ENCODE peak calls at places on chromosomes 5 and 9, in five cellular contexts. N is left ventricle myocardium inferior, W is LNCaP clone FGC, U is fibroblast of mammary gland, Q is PC-9. J is an unnamed sample.

GRCh38 chr9:19424176-19424779 is 15.5 kb downstream of the ACER2 start:
- DNase-seq in Q (no peak), W (no peak), N (no peak), U (peak; percentile 15), J (no peak)

GRCh38 chr5:167916706-167917105 is 374.7 kb upstream of the WWC1 start:
- DNase-seq in Q (no peak), U (peak; percentile 16), W (no peak), N (peak; percentile 19), J (no peak)

GRCh38 chr9:95854386-95855015 is 21.0 kb upstream of the ERCC6L2 start:
- DNase-seq in W (no peak), Q (no peak), N (no peak), U (peak; percentile 74), J (no peak)

GRCh38 chr5:102154291-102154690 is 141.8 kb downstream of the SLCO4C1 start:
- DNase-seq in N (no peak), Q (no peak), W (no peak), U (no peak), J (no peak)

GRCh38 chr5:95711501-95712346 is 19.4 kb upstream of the RHOBTB3 start:
- DNase-seq in W (no peak), U (no peak), Q (no peak), N (no peak), J (no peak)

GRCh38 chr9:35845824-35846771 is 17.1 kb downstream of the TMEM8B start:
- DNase-seq in U (no peak), Q (no peak), N (no peak), W (no peak), J (no peak)

GRCh38 chr5:54643679-54644078 is 126.1 kb downstream of the SNX18 start:
- DNase-seq in W (no peak), N (no peak), U (peak; percentile 90), Q (peak; percentile 12), J (no peak)

GRCh38 chr9:81984911-81985310 is 3.7 kb upstream of the SPATA31D1 start:
- DNase-seq in Q (no peak), U (peak; percentile 52), N (no peak), W (no peak), J (no peak)

GRCh38 chr9:101736723-101737122 is 1.7 kb downstream of the GRIN3A start:
- DNase-seq in Q (no peak), N (peak; percentile 20), U (peak; percentile 22), W (peak; percentile 36), J (no peak)

GRCh38 chr5:155087036-155087435 is 73.5 kb downstream of the KIF4B start:
- DNase-seq in U (peak; percentile 40), N (no peak), Q (no peak), W (no peak), J (no peak)

GRCh38 chr5:15483348-15484090 is 16.5 kb upstream of the FBXL7 start:
- DNase-seq in Q (no peak), W (peak; percentile 72), U (no peak), N (no peak), J (no peak)

GRCh38 chr5:174192103-174192655 is 146.7 kb downstream of the NSG2 start:
- DNase-seq in Q (no peak), W (no peak), N (no peak), U (no peak), J (no peak)

GRCh38 chr5:83222906-83223305 is 145.6 kb downstream of the XRCC4 start:
- DNase-seq in Q (no peak), N (no peak), U (no peak), W (no peak), J (no peak)

GRCh38 chr5:56740000-56740399 is 75.3 kb upstream of the MAP3K1 start:
- DNase-seq in N (no peak), W (no peak), U (no peak), Q (no peak), J (no peak)

GRCh38 chr5:149456597-149457392 is 77.7 kb upstream of the IL17B start:
- DNase-seq in W (no peak), N (no peak), Q (no peak), U (no peak), J (no peak)

DNA sequence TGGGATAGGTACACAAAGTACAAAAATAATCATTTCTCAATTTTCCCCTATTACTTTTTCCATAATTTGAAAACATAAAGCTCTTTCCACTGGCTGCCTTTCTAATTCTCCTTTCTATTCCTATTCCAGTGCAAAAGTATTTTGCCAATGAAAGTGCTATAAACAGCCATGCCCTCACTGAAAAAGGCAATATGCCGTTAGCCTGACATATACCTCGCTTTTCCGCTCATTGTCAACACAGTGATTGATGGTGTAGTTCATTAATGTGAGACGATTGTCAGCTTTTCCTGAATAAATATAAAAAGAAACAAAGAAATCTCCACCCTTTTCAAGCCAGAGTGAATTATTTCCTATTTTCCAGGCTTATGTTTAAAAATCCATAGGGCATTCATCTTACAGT is 97.5 kb downstream of the EBF1 start:
- DNase-seq in Q (no peak), N (no peak), W (no peak), U (no peak), J (no peak)
- H3K4me3 ChIP-seq in Q (no peak overlapping the region), N (no peak overlapping the region), W (no peak overlapping the region), U (no peak overlapping the region), J (no peak overlapping the region)

DNA sequence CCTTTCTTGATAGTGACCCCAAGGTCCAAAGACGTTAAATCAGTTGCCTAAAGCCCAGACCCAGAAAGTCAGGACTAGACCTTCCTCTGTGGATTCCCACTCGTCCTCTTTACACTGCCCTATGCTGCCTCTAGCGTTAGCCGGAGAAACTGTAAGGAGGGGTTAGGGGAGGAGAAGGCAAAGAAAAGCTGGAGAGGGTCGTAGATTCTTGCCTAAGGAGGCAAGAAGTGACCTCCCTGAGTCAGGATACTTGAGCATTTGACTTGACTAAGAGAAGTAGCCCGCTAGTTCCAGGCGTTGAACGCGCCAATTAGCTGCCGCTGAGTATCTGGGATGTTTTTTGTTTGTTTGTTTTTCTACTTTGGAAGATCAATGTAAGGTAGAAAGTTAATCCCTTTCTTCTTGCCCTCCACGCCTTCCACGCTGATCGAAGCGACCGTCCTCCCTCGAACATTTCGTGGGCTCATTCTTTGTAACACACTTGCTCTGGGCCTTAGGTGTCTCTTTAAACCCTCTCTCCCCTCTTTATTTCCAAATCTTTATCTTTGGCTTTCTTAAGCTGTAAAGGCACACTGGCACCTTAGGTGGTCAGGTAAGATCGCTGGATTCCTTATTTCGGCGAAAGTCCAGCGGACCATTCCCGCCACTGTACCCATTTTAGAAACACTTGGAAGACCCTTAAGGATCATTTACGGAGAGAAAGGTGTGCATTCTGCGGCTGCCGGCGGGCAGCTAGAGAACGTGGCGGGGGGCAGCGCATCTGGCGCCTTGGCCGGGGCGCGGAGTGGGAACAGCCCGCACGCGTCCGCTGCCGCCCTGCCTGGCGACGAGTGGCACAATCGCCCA is 5.1 kb upstream of the RGMB start:
- DNase-seq in W (no peak), Q (peak; percentile 50), U (peak; percentile 77), N (no peak), J (no peak)
- TF ChIP-seq CTCF in W (peak; percentile 80), Q (peak; percentile 86), U (peak; percentile 100), N (peak; percentile 88), J (peak; percentile 33)

GRCh38 chr9:4980046-4980727 is 4.9 kb upstream of the JAK2 start:
- DNase-seq in U (peak; percentile 11), Q (no peak), N (no peak), W (no peak), J (no peak)
- H3K4me3 ChIP-seq in U (no peak overlapping the region), Q (no peak overlapping the region), N (no peak overlapping the region), W (no peak overlapping the region), J (no peak overlapping the region)

GRCh38 chr9:114336157-114336556 is 6.5 kb downstream of the ORM2 start:
- DNase-seq in N (no peak), U (no peak), W (no peak), Q (no peak), J (no peak)
- TF ChIP-seq CTCF in N (no peak), U (no peak), W (no peak), Q (no peak), J (no peak)

GRCh38 chr5:146754621-146755020 is 123.9 kb downstream of the PPP2R2B start:
- DNase-seq in W (no peak), U (no peak), Q (no peak), N (no peak), J (no peak)
- H3K4me3 ChIP-seq in W (no peak overlapping the region), U (no peak overlapping the region), Q (no peak overlapping the region), N (no peak overlapping the region), J (no peak overlapping the region)

GRCh38 chr5:137220523-137220927 is 278.6 kb downstream of the SPOCK1 start:
- DNase-seq in N (no peak), U (peak; percentile 93), Q (peak; percentile 35), W (peak; percentile 87), J (no peak)
- TF ChIP-seq CTCF in N (peak; percentile 65), U (peak; percentile 72), Q (peak; percentile 79), W (peak; percentile 71), J (peak; percentile 52)

GRCh38 chr5:163306421-163306820 is 131.0 kb upstream of the CCNG1 start:
- DNase-seq in W (no peak), U (peak; percentile 33), N (no peak), Q (no peak), J (no peak)

GRCh38 chr5:163312598-163312997 is 124.8 kb upstream of the CCNG1 start:
- DNase-seq in W (no peak), Q (no peak), N (no peak), U (no peak), J (no peak)

GRCh38 chr5:163309850-163310365 is 127.5 kb upstream of the CCNG1 start:
- DNase-seq in N (no peak), Q (no peak), U (no peak), W (no peak), J (no peak)

GRCh38 chr5:163305655-163306054 is 131.7 kb upstream of the CCNG1 start:
- DNase-seq in U (no peak), Q (no peak), N (no peak), W (no peak), J (no peak)

GRCh38 chr5:163310992-163311391 is 126.4 kb upstream of the CCNG1 start:
- DNase-seq in N (no peak), W (no peak), Q (no peak), U (no peak), J (no peak)
- H3K4me3 ChIP-seq in N (no peak overlapping the region), W (no peak overlapping the region), Q (no peak overlapping the region), U (no peak overlapping the region), J (no peak overlapping the region)

DNA sequence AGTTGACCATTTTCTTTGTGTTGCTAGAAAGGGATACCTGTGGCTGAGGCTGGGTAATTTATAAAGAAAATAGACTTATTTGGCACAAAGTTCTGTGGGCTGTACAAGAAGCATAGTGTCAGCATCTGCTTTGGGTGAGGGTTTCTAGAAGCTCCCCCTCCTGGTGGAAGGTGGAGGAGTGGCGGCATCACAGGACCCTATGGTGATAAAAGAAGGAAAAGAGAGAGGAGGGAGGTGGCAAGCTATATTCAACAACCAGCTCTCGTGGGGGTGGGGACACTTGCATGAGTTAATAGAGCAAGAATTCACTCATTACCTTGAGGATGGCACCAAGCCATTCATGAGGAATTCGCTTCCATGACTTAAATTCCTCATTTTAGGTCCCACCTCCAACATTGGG is 2041.4 kb upstream of the CDH9 start:
- DNase-seq in N (no peak), U (no peak), W (no peak), Q (no peak), J (no peak)
- TF ChIP-seq CTCF in N (no peak), U (no peak), W (peak; percentile 17), Q (peak; percentile 22), J (no peak)

DNA sequence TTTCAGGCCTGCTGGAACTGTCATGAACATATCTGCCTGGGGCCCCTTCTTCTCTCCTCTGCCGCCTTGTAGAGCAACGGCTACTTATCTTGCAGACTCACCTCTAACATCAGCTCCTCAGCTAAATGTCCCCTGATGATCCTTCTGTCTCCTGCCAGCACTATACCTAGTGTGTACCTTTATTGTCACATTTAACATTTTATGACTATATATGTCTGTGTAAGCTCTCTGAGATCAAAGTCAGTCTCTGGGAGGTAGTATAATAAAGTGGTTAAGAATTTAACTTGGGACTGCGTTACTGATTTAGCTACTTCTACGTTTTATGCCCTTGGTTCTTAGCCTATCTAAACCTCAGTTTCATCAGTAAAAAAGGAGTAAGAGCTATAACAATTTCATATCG is 2.2 kb downstream of the TMED7 start:
- DNase-seq in U (no peak), Q (no peak), W (no peak), N (no peak), J (no peak)
- H3K4me3 ChIP-seq in U (peak overlapping the region; percentile 91), Q (peak overlapping the region; percentile 98), W (peak overlapping the region; percentile 89), N (peak overlapping the region; percentile 97), J (no peak overlapping the region)

J was measured in dorsolateral prefrontal cortex.